ENCODE peak calls at places on chromosome 13, in ten cellular contexts. M, P, C, A, Q, B, O, E, N and V are unnamed samples.

GRCh38 chr13:36212789-36213188 is 1.6 kb downstream of the SOHLH2 start:
- DNase-seq in M (no peak), P (no peak), C (no peak), A (peak; percentile 46), Q (no peak), B (no peak), O (no peak), E (no peak), N (no peak), V (no peak)

GRCh38 chr13:75359266-75359665 is 122.7 kb downstream of the TBC1D4 start:
- DNase-seq in M (no peak), P (no peak), C (no peak), A (peak; percentile 14), Q (peak; percentile 93), B (no peak), O (peak; percentile 94), E (no peak), N (no peak), V (peak; percentile 95)

GRCh38 chr13:30142502-30143211 is 164.7 kb downstream of the KATNAL1 start:
- DNase-seq in M (no peak), P (no peak), C (no peak), A (no peak), Q (peak; percentile 98), B (no peak), O (peak; percentile 99), E (no peak), N (peak; percentile 65), V (peak; percentile 98)

GRCh38 chr13:43272866-43273265 is 249.5 kb downstream of the DNAJC15 start:
- DNase-seq in M (no peak), P (no peak), C (no peak), A (peak; percentile 16), Q (no peak), B (no peak), O (no peak), E (no peak), N (no peak), V (no peak)

GRCh38 chr13:32639502-32640105 is 53.4 kb downstream of the PDS5B start:
- DNase-seq in M (no peak), P (peak; percentile 67), C (no peak), A (peak; percentile 59), Q (peak; percentile 52), B (peak; percentile 65), O (peak; percentile 77), E (no peak), N (no peak), V (peak; percentile 72)

GRCh38 chr13:31090921-31091624 is 70.6 kb downstream of the HSPH1 start:
- DNase-seq in M (no peak), P (no peak), C (no peak), A (no peak), Q (no peak), B (no peak), O (peak; percentile 25), E (no peak), N (no peak), V (peak; percentile 11)

GRCh38 chr13:96835591-96835990 is 158.7 kb downstream of the OXGR1 start:
- DNase-seq in M (no peak), P (no peak), C (no peak), A (no peak), Q (no peak), B (no peak), O (no peak), E (no peak), N (no peak), V (no peak)

GRCh38 chr13:110445183-110445582 is 116.3 kb downstream of the RAB20 start:
- DNase-seq in M (no peak), P (no peak), C (no peak), A (no peak), Q (no peak), B (no peak), O (peak; percentile 77), E (no peak), N (no peak), V (peak; percentile 83)

GRCh38 chr13:66348745-66349720 is 881.1 kb downstream of the PCDH9 start:
- DNase-seq in M (no peak), P (no peak), C (no peak), A (no peak), Q (no peak), B (peak; percentile 6), O (no peak), E (no peak), N (no peak), V (no peak)

GRCh38 chr13:60509601-60510386 is 112.8 kb downstream of the TDRD3 start:
- DNase-seq in M (no peak), P (no peak), C (no peak), A (no peak), Q (peak; percentile 1), B (no peak), O (peak; percentile 1), E (no peak), N (no peak), V (peak; percentile 14)

DNA sequence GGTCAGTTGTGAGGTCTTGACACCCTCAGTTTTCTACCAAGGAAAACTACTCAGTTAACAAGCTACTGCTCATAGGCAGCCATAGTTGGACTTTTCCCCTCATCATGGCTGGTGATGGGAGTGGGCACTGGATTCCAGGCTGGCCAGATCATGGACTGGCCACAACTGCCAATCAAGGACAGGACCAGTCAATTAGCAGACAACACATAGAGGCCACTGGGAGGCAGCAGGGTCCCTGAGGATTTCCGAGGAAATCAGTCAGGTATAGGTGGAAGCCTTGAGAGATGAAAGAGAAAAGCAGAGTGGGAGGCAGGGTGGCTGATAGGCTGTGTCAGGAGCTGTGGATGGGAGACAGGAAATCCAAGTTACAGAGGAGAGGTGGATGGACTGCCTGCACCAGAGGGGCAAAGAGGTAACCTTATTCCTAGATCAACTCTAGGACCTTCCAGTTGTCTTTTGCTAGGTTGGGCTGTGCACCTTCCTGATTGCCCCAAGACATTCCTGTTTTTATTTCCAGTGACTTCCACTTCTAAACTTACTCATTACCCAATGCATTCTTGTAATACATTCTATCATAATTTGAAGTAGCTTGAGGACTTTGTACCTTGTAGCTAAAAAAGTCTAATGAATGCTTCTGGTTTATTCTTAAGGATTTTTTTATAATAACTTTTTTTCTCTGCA is 361.8 kb downstream of the KCNRG start:
- DNase-seq in M (no peak), P (no peak), C (no peak), A (peak; percentile 39), Q (no peak), B (no peak), O (no peak), E (no peak), N (no peak), V (no peak)
- TF ChIP-seq CTCF in M (no peak), P (no peak), C (no peak), A (peak; percentile 39), Q (no peak), B (no peak), O (no peak), E (no peak), N (no peak), V (no peak)

GRCh38 chr13:27775943-27776342 is 16.3 kb upstream of the GSX1 start:
- DNase-seq in M (no peak), P (no peak), C (no peak), A (peak; percentile 66), Q (peak; percentile 8), B (no peak), O (no peak), E (no peak), N (no peak), V (no peak)

GRCh38 chr13:27774651-27775050 is 17.6 kb upstream of the GSX1 start:
- DNase-seq in M (no peak), P (no peak), C (no peak), A (no peak), Q (no peak), B (no peak), O (no peak), E (no peak), N (no peak), V (no peak)

GRCh38 chr13:27772651-27773425 is 19.4 kb upstream of the GSX1 start:
- DNase-seq in M (no peak), P (no peak), C (no peak), A (no peak), Q (no peak), B (no peak), O (no peak), E (no peak), N (no peak), V (no peak)

GRCh38 chr13:27774169-27774568 is 18.1 kb upstream of the GSX1 start:
- DNase-seq in M (no peak), P (no peak), C (no peak), A (no peak), Q (no peak), B (no peak), O (no peak), E (no peak), N (no peak), V (no peak)

DNA sequence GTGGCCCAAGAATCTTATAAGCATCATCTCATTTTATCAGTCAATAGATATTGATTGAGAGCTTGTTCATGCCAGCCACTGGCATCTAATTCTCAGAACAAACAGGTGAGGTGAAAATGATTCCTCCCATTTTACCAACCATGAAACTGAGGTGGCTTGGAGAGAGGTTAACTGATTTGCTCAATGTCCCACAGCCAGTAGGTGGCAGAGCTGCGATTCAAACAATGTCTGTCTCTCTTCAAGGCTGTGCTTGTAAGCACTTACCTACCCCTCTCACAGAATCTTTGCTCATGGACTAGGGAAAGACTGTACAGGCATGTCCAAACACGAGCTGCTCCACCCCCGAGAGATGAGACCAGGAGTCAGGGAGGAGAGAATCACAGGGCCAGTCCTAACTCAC is 21.5 kb upstream of the GSX1 start:
- DNase-seq in M (no peak), P (no peak), C (no peak), A (peak; percentile 56), Q (peak; percentile 32), B (no peak), O (peak; percentile 13), E (no peak), N (no peak), V (no peak)
- TF ChIP-seq CTCF in M (no peak), P (no peak), C (no peak), A (peak; percentile 63), Q (peak; percentile 72), B (no peak), O (peak; percentile 31), E (no peak), N (no peak), V (peak; percentile 32)

DNA sequence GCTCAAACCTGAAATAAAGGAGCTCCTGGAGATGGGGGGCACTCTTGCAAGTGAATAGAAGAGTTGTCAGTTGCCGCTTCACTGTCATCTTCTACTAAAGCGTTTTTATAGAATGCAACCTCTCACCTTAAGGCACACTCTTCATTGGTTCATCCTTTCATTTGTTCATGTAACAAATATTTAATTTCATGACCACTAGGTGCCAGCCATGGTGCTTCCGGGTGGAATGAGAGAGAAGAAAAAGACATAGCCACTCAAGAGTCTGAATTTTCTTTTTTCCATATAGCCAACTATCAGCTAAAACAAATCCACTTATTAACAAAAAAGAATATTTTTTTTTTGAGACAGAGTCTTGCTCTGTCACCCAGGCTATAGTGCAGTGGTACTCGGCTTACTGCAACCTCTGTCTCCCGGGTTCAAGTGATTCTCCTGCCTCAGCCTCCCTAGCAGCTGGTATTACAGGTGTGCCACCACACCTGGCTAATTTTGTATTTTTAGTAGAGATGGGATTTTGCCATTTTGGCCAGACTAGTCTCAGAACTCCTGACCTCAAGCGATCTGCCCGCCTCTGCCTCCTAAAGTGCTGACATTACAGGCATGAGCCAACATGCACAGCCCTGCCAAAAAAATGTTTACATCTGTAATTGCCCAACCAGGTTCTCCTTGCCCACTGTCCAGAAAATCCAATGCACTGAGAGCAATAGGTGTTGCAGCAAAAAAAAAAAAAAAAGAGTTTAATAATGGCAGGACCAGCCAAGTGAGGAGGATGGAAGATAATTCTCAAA is 22.1 kb upstream of the SACS start:
- DNase-seq in M (no peak), P (no peak), C (no peak), A (no peak), Q (no peak), B (no peak), O (no peak), E (no peak), N (no peak), V (no peak)
- TF ChIP-seq CTCF in M (no peak), P (no peak), C (no peak), A (no peak), Q (peak; percentile 30), B (no peak), O (no peak), E (no peak), N (no peak), V (no peak)

GRCh38 chr13:20127563-20128458 is 33.0 kb downstream of the GJA3 start:
- DNase-seq in M (peak; percentile 88), P (peak; percentile 59), C (peak; percentile 31), A (peak; percentile 74), Q (peak; percentile 4), B (peak; percentile 69), O (peak; percentile 16), E (peak; percentile 26), N (peak; percentile 60), V (peak; percentile 51)
- TF ChIP-seq CTCF in M (peak; percentile 50), P (no peak), C (no peak), A (peak; percentile 57), Q (peak; percentile 66), B (peak; percentile 17), O (peak; percentile 15), E (no peak), N (no peak), V (peak; percentile 53)